ENCODE peak calls at places on chromosomes 1 and 21, in six cellular contexts. F is astrocyte, M is brain microvascular endothelial cell, G is uterus, S is choroid plexus epithelial cell, Z is B cell. B is an unnamed sample.

GRCh38 chr1:28122183-28122582 is 33.8 kb upstream of the EYA3 start:
- DNase-seq in F (peak; percentile 65), M (peak; percentile 34), G (no peak), S (peak; percentile 71), Z (no peak), B (no peak)

GRCh38 chr1:40808444-40808843 is 24.9 kb downstream of the KCNQ4 start:
- DNase-seq in F (no peak), M (no peak), G (no peak), S (no peak), Z (no peak), B (no peak)

GRCh38 chr1:18632711-18633427 is 2.2 kb downstream of the PAX7 start:
- DNase-seq in F (no peak), M (no peak), G (no peak), S (no peak), Z (no peak), B (peak; percentile 31)

GRCh38 chr1:40684669-40685068 is 6.8 kb upstream of the NFYC start:
- DNase-seq in F (no peak), M (no peak), G (no peak), S (no peak), Z (no peak), B (no peak)

GRCh38 chr1:167438171-167439138 is 79.9 kb downstream of the CD247 start:
- DNase-seq in F (no peak), M (no peak), G (no peak), S (no peak), Z (no peak), B (no peak)

GRCh38 chr1:219990782-219991510 is 55.4 kb downstream of the EPRS1 start:
- DNase-seq in F (peak; percentile 14), M (no peak), G (no peak), S (peak; percentile 70), Z (no peak), B (no peak)

GRCh38 chr1:231799363-231799986 is 172.9 kb downstream of the DISC1 start:
- DNase-seq in F (peak; percentile 51), M (no peak), G (no peak), S (peak; percentile 23), Z (no peak), B (no peak)

GRCh38 chr1:14479865-14480264 is 118.6 kb upstream of the KAZN start:
- DNase-seq in F (peak; percentile 27), M (peak; percentile 4), G (no peak), S (no peak), Z (no peak), B (no peak)

GRCh38 chr1:201644197-201644596 is 105.3 kb downstream of the NAV1 start:
- DNase-seq in F (no peak), M (no peak), G (no peak), S (no peak), Z (no peak), B (no peak)

GRCh38 chr1:179164494-179164893 is 65.0 kb downstream of the ABL2 start:
- DNase-seq in F (peak; percentile 90), M (peak; percentile 53), G (no peak), S (peak; percentile 73), Z (no peak), B (no peak)

GRCh38 chr1:183470961-183471747 is 1.1 kb upstream of the SMG7 start:
- DNase-seq in F (peak; percentile 71), M (peak; percentile 79), G (peak; percentile 64), S (peak; percentile 80), Z (peak; percentile 68), B (peak; percentile 67)
- TF ChIP-seq CTCF in F (no peak), M (peak; percentile 14), G (peak; percentile 3), S (peak; percentile 19), Z (no peak), B (peak; percentile 31)

DNA sequence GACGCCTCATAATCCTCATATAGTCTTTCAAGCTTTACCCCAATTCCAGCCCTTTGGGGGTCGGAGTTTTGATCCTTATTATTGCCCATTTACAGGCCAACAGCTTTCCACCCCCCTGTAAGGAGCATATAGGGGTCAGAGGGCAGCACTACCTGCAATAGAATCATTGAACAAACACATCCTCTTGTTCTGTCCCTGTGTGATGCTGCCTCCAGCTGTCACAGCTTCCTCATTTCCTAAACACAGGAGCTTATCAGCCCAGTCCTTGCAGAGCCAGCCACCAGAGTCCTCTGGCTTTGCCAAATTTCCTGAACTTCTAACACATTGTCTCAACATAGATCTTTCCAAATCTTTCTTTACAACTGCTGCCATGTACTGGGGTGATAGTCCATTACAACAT is 32.8 kb upstream of the PTBP2 start:
- DNase-seq in F (no peak), M (no peak), G (no peak), S (no peak), Z (no peak), B (no peak)
- TF ChIP-seq CTCF in F (no peak), M (no peak), G (no peak), S (no peak), Z (no peak), B (no peak)

GRCh38 chr1:151693057-151693651 is 23.4 kb downstream of the CELF3 start:
- DNase-seq in F (peak; percentile 4), M (peak; percentile 22), G (no peak), S (peak; percentile 72), Z (no peak), B (no peak)
- TF ChIP-seq CTCF in F (peak; percentile 71), M (peak; percentile 82), G (peak; percentile 21), S (peak; percentile 84), Z (no peak), B (peak; percentile 71)

GRCh38 chr21:33296156-33296555 is 28.6 kb upstream of the IFNAR1 start:
- DNase-seq in F (no peak), M (no peak), G (no peak), S (no peak), Z (peak; percentile 80), B (no peak)

GRCh38 chr21:33301632-33302002 is 23.2 kb upstream of the IFNAR1 start:
- DNase-seq in F (no peak), M (no peak), G (no peak), S (no peak), Z (no peak), B (no peak)

GRCh38 chr21:33300701-33301631 is 23.8 kb upstream of the IFNAR1 start:
- DNase-seq in F (no peak), M (no peak), G (no peak), S (peak; percentile 24), Z (no peak), B (no peak)

GRCh38 chr21:33302055-33302454 is 22.7 kb upstream of the IFNAR1 start:
- DNase-seq in F (no peak), M (no peak), G (no peak), S (no peak), Z (no peak), B (no peak)

GRCh38 chr21:33299181-33299752 is 25.5 kb upstream of the IFNAR1 start:
- DNase-seq in F (no peak), M (no peak), G (no peak), S (no peak), Z (peak; percentile 72), B (no peak)
- TF ChIP-seq CTCF in F (no peak), M (peak; percentile 9), G (no peak), S (no peak), Z (peak; percentile 49), B (peak; percentile 39)

DNA sequence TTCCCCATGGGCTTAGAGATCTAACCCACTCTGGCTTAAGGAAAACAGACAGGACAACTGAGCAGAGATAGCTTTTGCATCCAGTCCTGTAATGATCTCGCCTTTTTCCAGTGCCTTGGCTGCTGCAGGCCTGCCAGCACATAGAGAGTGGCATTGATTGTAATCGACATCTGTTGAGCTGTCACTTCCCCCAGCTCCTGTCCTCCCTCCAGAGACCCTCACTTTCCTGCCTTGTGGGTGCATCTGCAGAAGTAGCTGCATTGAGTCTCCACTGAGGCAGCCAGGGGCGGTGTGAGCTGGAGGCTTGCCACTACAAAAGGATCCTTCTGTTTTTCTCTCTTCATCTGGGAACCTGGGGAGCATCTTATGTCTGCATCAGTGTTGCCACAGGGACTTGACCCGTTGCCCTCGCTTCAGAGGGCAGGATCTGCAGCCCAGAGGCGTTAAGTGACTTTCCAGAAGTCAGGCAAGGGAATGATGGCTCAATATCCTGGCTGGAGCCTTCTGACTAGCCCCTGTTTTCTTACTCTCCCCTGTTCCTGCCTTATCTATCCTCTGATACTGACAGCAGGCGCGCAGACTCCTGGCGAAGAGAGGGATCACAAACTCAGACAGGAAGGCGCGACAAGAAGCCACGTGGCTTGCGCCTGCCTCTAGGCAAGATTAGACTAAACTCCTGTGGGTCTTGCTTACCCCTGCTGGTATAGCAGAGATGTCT is 13.2 kb upstream of the FMOD start:
- DNase-seq in F (no peak), M (no peak), G (no peak), S (peak; percentile 34), Z (no peak), B (no peak)
- TF ChIP-seq CTCF in F (no peak), M (no peak), G (no peak), S (no peak), Z (no peak), B (no peak)

GRCh38 chr1:2564006-2564814 is 8.0 kb downstream of the TNFRSF14 start:
- DNase-seq in F (no peak), M (no peak), G (no peak), S (no peak), Z (no peak), B (no peak)

GRCh38 chr1:2563205-2563604 is 7.0 kb downstream of the TNFRSF14 start:
- DNase-seq in F (no peak), M (no peak), G (no peak), S (no peak), Z (no peak), B (no peak)

GRCh38 chr1:2560299-2561073 is 4.3 kb downstream of the TNFRSF14 start:
- DNase-seq in F (no peak), M (no peak), G (no peak), S (no peak), Z (no peak), B (no peak)

GRCh38 chr1:2561446-2561845 is 5.3 kb downstream of the TNFRSF14 start:
- DNase-seq in F (no peak), M (no peak), G (no peak), S (no peak), Z (no peak), B (no peak)

GRCh38 chr1:2561898-2562895 is 6.0 kb downstream of the TNFRSF14 start:
- DNase-seq in F (no peak), M (no peak), G (no peak), S (no peak), Z (no peak), B (no peak)
- TF ChIP-seq CTCF in F (no peak), M (peak; percentile 60), G (no peak), S (peak; percentile 51), Z (peak; percentile 64), B (peak; percentile 31)

DNA sequence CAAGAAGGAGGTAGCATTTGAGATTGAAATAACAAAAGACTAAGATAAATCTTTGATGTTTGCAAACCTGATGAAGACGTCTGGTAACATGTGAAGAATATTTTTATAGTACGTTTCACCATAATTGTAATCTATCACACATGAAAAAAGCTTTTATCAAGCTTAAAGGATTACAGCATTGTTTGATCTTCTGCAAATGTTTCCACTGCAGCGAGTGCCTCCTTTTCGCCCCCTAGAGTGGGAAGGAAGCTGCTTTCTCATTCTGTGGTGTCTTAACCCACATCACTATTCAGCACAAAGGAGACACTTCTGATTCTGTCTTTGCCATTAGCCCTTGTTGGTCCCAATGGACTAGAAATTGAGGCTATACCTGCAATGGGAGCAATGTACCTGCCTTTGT is 46.0 kb upstream of the IL12RB2 start:
- DNase-seq in F (no peak), M (no peak), G (no peak), S (peak; percentile 16), Z (no peak), B (no peak)
- TF ChIP-seq CTCF in F (no peak), M (peak; percentile 63), G (no peak), S (peak; percentile 56), Z (no peak), B (peak; percentile 36)